ENCODE peak calls at places on chromosomes 6 and 20, in four cellular contexts. I, L, H and B are unnamed samples.

GRCh38 chr20:32743237-32744112 is at the start of gene COMMD7:
- DNase-seq in H (no peak), I (no peak), L (peak; percentile 95), B (peak; percentile 75)

GRCh38 chr20:63342561-63343459 is 18.3 kb downstream of the CHRNA4 start:
- DNase-seq in I (no peak), H (no peak), L (no peak), B (peak; percentile 58)

GRCh38 chr20:44938637-44939036 is 21.6 kb downstream of the TOMM34 start:
- DNase-seq in I (no peak), L (no peak), H (no peak), B (no peak)

GRCh38 chr6:143361536-143362191 is 88.8 kb downstream of the ADAT2 start:
- DNase-seq in H (no peak), L (no peak), I (peak; percentile 5), B (peak; percentile 38)

GRCh38 chr6:152605342-152605741 is 31.8 kb downstream of the SYNE1 start:
- DNase-seq in H (no peak), I (no peak), L (no peak), B (no peak)

GRCh38 chr6:138785980-138786379 is 9.9 kb upstream of the ECT2L start:
- DNase-seq in L (no peak), H (no peak), I (no peak), B (no peak)

GRCh38 chr20:63475209-63475608 is 2.8 kb upstream of the KCNQ2 start:
- DNase-seq in H (no peak), I (no peak), L (no peak), B (no peak)

GRCh38 chr6:70638468-70638867 is 29.2 kb upstream of the SMAP1 start:
- DNase-seq in I (no peak), H (no peak), L (no peak), B (no peak)

GRCh38 chr20:33551778-33552177 is 61.9 kb downstream of the CBFA2T2 start:
- DNase-seq in I (no peak), H (no peak), L (no peak), B (peak; percentile 41)

GRCh38 chr20:3681931-3682820 is at the start of gene ADAM33:
- DNase-seq in L (peak; percentile 36), I (no peak), H (no peak), B (peak; percentile 18)

GRCh38 chr20:61449057-61449456 is 197.0 kb downstream of the CDH4 start:
- DNase-seq in L (no peak), I (no peak), H (no peak), B (no peak)

GRCh38 chr6:40482532-40482931 is 104.6 kb downstream of the LRFN2 start:
- DNase-seq in L (no peak), H (no peak), I (no peak), B (peak; percentile 30)

GRCh38 chr20:48294196-48294595 is 508.9 kb upstream of the SULF2 start:
- DNase-seq in I (no peak), L (no peak), H (no peak), B (no peak)

GRCh38 chr6:169092375-169092774 is 161.3 kb downstream of the THBS2 start:
- DNase-seq in L (peak; percentile 82), H (no peak), I (no peak), B (no peak)

GRCh38 chr6:154218787-154219186 is 137.8 kb downstream of the IPCEF1 start:
- DNase-seq in H (no peak), L (no peak), I (no peak), B (no peak)

GRCh38 chr6:132190097-132190814 is 211.0 kb downstream of the MOXD1 start:
- DNase-seq in H (no peak), I (no peak), L (no peak), B (no peak)

GRCh38 chr6:75205776-75206334 is at the start of gene COL12A1:
- DNase-seq in I (peak; percentile 99), L (peak; percentile 90), H (no peak), B (peak; percentile 78)

GRCh38 chr20:40844285-40844684 is 155.2 kb upstream of the MAFB start:
- DNase-seq in H (no peak), I (no peak), L (no peak), B (peak; percentile 68)

GRCh38 chr6:165515963-165516624 is 146.9 kb downstream of the PDE10A start:
- DNase-seq in I (no peak), L (peak; percentile 27), H (no peak), B (no peak)

GRCh38 chr6:143264291-143264834 is 186.1 kb downstream of the ADAT2 start:
- DNase-seq in H (no peak), L (no peak), I (no peak), B (peak; percentile 97)

GRCh38 chr6:45786243-45786795 is 229.3 kb downstream of the CLIC5 start:
- DNase-seq in I (no peak), H (no peak), L (no peak), B (peak; percentile 89)

GRCh38 chr6:158072083-158072721 is 90.5 kb downstream of the SYNJ2 start:
- DNase-seq in I (no peak), H (peak; percentile 52), L (peak; percentile 70), B (peak; percentile 68)

GRCh38 chr20:63698739-63699465 is 2.5 kb downstream of the TNFRSF6B start:
- DNase-seq in L (peak; percentile 89), I (peak; percentile 66), H (no peak), B (peak; percentile 20)

GRCh38 chr6:116866281-116866871 is 10.7 kb upstream of the RFX6 start:
- DNase-seq in L (peak; percentile 66), I (no peak), H (no peak), B (no peak)

GRCh38 chr6:7137335-7138106 is 29.8 kb downstream of the RREB1 start:
- DNase-seq in L (peak; percentile 74), I (no peak), H (no peak), B (peak; percentile 88)

GRCh38 chr6:63567966-63568365 is 4.3 kb upstream of the LOC128125822 start:
- DNase-seq in I (no peak), L (no peak), H (no peak), B (no peak)

GRCh38 chr6:113672691-113673149 is 184.4 kb upstream of the MARCKS start:
- DNase-seq in L (peak; percentile 86), H (no peak), I (no peak), B (peak; percentile 12)

GRCh38 chr6:3337521-3338350 is 79.0 kb downstream of the PSMG4 start:
- DNase-seq in H (no peak), I (no peak), L (peak; percentile 78), B (peak; percentile 61)

GRCh38 chr20:2993250-2993649 is 50.2 kb upstream of the GNRH2 start:
- DNase-seq in L (no peak), I (no peak), H (no peak), B (no peak)

GRCh38 chr6:53918854-53919253 is 124.0 kb downstream of the LRRC1 start:
- DNase-seq in L (no peak), I (no peak), H (no peak), B (peak; percentile 7)

GRCh38 chr6:39755231-39755630 is 30.0 kb upstream of the KIF6 start:
- DNase-seq in I (peak; percentile 34), L (no peak), H (no peak), B (no peak)

GRCh38 chr20:22966787-22967464 is 68.2 kb upstream of the SSTR4 start:
- DNase-seq in H (no peak), I (no peak), L (no peak), B (no peak)

GRCh38 chr6:138267971-138268895 is 49.9 kb upstream of the PBOV1 start:
- DNase-seq in H (no peak), L (peak; percentile 18), I (no peak), B (no peak)

GRCh38 chr6:56335733-56336132 is 88.4 kb upstream of the COL21A1 start:
- DNase-seq in L (no peak), I (peak; percentile 73), H (no peak), B (no peak)

GRCh38 chr6:88238065-88238464 is 71.9 kb upstream of the CNR1 start:
- DNase-seq in H (no peak), L (peak; percentile 65), I (no peak), B (peak; percentile 44)

GRCh38 chr6:163100259-163100658 is 314.3 kb upstream of the QKI start:
- DNase-seq in L (no peak), H (no peak), I (no peak), B (no peak)

GRCh38 chr6:47056832-47057231 is 14.7 kb upstream of the ADGRF1 start:
- DNase-seq in L (no peak), I (no peak), H (no peak), B (no peak)